ENCODE peak calls at places on chromosomes 5 and 9, in ten cellular contexts. R is cardiac fibroblast, D is esophagus muscularis mucosa, X is HFFc6, T is astrocyte, A is PC-9, Q is left ventricle myocardium inferior, H is brain microvascular endothelial cell, O is AG04449, G is nephron progenitor cell. E is an unnamed sample.
A peak's percentile ranks its signal among the peaks of the same experiment; 100 is the strongest.

GRCh38 chr5:95520176-95520575 is 34.6 kb downstream of the SKIC3 start:
- DNase-seq in T (no peak), O (no peak), D (no peak), H (no peak), A (no peak), X (no peak), Q (no peak), R (no peak), G (no peak), E (no peak)

GRCh38 chr9:134372621-134373267 is 46.5 kb downstream of the RXRA start:
- DNase-seq in X (no peak), Q (peak; percentile 65), G (no peak), O (no peak), D (no peak), R (no peak), A (no peak), H (no peak), T (no peak), E (no peak)

GRCh38 chr5:21164425-21164824 is 1176.4 kb upstream of the CDH18 start:
- DNase-seq in A (no peak), X (no peak), Q (no peak), T (no peak), H (no peak), G (no peak), R (no peak), O (no peak), D (no peak), E (no peak)

GRCh38 chr5:61600945-61601491 is 269.0 kb downstream of the ZSWIM6 start:
- DNase-seq in A (no peak), H (no peak), X (no peak), D (no peak), G (no peak), R (no peak), Q (no peak), O (no peak), T (peak; percentile 68), E (no peak)

GRCh38 chr9:31916591-31917223 is 467.7 kb upstream of the ACO1 start:
- DNase-seq in D (no peak), O (no peak), G (no peak), Q (no peak), T (no peak), H (no peak), X (no peak), R (no peak), A (no peak), E (peak; percentile 13)

GRCh38 chr9:133907302-133907880 is 84.7 kb downstream of the VAV2 start:
- DNase-seq in D (no peak), X (no peak), O (no peak), G (peak; percentile 50), Q (no peak), A (no peak), T (no peak), H (no peak), R (no peak), E (no peak)

GRCh38 chr9:107875571-107875980 is 386.0 kb upstream of the KLF4 start:
- DNase-seq in T (no peak), G (no peak), A (no peak), Q (no peak), D (no peak), H (no peak), X (no peak), R (no peak), O (no peak), E (peak; percentile 74)

GRCh38 chr5:127595484-127596368 is 53.2 kb upstream of the CTXN3 start:
- DNase-seq in R (no peak), H (no peak), A (no peak), Q (no peak), G (no peak), T (no peak), X (no peak), O (no peak), D (peak; percentile 70), E (no peak)

GRCh38 chr9:112037281-112038016 is 137.6 kb downstream of the SUSD1 start:
- DNase-seq in X (peak; percentile 76), R (peak; percentile 73), H (peak; percentile 68), A (peak; percentile 50), G (no peak), D (no peak), Q (no peak), T (peak; percentile 88), O (peak; percentile 98), E (peak; percentile 96)

GRCh38 chr9:128026255-128027165 is 40.6 kb downstream of the NAIF1 start:
- DNase-seq in G (peak; percentile 13), T (no peak), R (no peak), A (no peak), D (no peak), O (no peak), H (no peak), X (no peak), Q (no peak), E (peak; percentile 87)

GRCh38 chr5:32325616-32326015 is 12.9 kb upstream of the MTMR12 start:
- DNase-seq in Q (no peak), O (no peak), G (no peak), A (no peak), X (no peak), T (no peak), D (no peak), H (no peak), R (no peak), E (no peak)

GRCh38 chr5:65978251-65978650 is 51.9 kb downstream of the ERBIN start:
- DNase-seq in A (no peak), Q (no peak), R (no peak), O (no peak), G (no peak), D (no peak), X (no peak), T (no peak), H (no peak), E (no peak)

GRCh38 chr9:93192721-93193372 is 8.9 kb downstream of the WNK2 start:
- DNase-seq in O (no peak), Q (no peak), H (no peak), A (no peak), D (no peak), T (no peak), X (no peak), R (no peak), G (no peak), E (no peak)

GRCh38 chr9:93191354-93191660 is 7.4 kb downstream of the WNK2 start:
- DNase-seq in X (no peak), O (no peak), A (no peak), T (no peak), R (no peak), D (no peak), Q (no peak), G (no peak), H (no peak), E (no peak)

GRCh38 chr9:93194584-93194983 is 10.6 kb downstream of the WNK2 start:
- DNase-seq in Q (no peak), O (no peak), T (no peak), H (no peak), D (no peak), A (no peak), R (no peak), X (no peak), G (no peak), E (no peak)

GRCh38 chr9:93193978-93194377 is 10.0 kb downstream of the WNK2 start:
- DNase-seq in D (no peak), G (no peak), Q (no peak), R (no peak), A (no peak), T (no peak), X (no peak), H (no peak), O (no peak), E (no peak)

DNA sequence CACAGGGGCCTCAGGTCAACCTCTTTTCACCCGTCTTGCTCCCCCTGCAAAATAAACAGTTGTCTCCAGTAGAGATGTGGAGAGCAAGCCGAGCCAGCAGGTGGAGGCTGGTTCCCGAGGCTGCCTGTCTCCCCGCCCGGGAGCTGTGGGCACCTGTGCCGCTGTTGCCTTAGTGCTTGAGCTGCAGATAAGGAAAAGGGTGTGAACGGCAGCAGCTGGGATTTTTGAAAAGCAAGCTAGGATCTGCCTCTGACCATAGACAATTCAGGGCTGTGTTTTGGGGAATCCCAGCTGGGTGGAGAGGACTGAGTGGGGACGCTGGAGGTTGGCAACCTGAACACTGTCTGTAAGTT is 9.4 kb downstream of the WNK2 start:
- DNase-seq in G (no peak), T (no peak), A (no peak), R (no peak), Q (no peak), D (no peak), H (no peak), X (no peak), O (no peak), E (no peak)
- TF ChIP-seq CTCF in G (no peak), T (no peak), A (no peak), R (no peak), Q (no peak), D (peak; percentile 8), H (no peak), X (no peak), O (no peak), E (no peak)

GRCh38 chr5:81856948-81857928 is 106.3 kb upstream of the SSBP2 start:
- DNase-seq in G (no peak), H (no peak), O (no peak), T (no peak), A (no peak), R (peak; percentile 11), X (no peak), Q (peak; percentile 86), D (no peak), E (peak; percentile 39)
- TF ChIP-seq CTCF in G (peak; percentile 7), H (peak; percentile 56), O (no peak), T (no peak), A (no peak), R (peak; percentile 18), X (peak; percentile 35), Q (peak; percentile 55), D (no peak), E (peak; percentile 37)

DNA sequence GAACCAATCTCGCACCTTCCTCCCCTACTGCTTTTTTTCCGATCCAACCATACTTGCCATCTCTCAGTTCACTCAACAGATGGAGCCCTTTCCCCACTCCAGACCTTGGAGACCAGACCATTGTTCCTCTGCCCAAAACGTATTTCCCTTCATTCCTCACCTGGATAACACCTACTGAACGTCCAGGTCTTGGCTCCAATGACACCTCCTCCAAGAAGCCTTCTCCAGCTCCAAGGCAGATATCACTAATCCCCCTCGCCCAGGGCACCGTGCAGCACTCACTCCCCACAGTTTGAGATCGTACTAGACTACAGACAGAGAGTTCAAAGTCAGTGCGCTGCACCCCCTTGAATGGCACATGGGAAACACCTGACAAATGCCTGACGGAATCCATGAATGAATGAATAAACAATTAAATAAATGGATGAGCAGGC is 47.1 kb upstream of the AKNA start:
- DNase-seq in D (no peak), X (no peak), T (no peak), A (peak; percentile 43), G (peak; percentile 20), O (no peak), R (peak; percentile 56), H (peak; percentile 17), Q (no peak), E (peak; percentile 30)
- TF ChIP-seq CTCF in D (no peak), X (peak; percentile 77), T (peak; percentile 62), A (peak; percentile 80), G (peak; percentile 54), O (peak; percentile 66), R (peak; percentile 74), H (peak; percentile 84), Q (peak; percentile 60), E (peak; percentile 32)

DNA sequence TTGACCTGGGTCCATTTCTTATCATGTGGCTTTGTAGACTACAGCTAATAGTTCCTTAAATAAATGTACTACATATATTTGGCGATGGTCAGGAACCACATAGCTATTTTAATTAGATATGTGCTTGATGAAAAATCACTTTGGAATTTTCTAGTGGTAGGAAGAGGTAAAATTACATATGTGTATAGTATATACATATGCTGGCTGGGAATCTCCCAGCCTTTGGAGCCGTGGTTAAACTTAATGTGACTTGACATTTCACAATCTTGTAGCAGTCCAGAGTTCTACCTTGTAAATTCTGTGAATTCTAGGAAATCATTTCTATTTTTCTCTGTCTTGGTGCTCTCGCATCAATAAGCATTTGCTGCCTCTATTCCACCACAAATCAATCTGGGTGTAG is 565.0 kb downstream of the DMRTA1 start:
- DNase-seq in O (peak; percentile 7), T (peak; percentile 6), D (no peak), H (no peak), Q (no peak), R (no peak), X (peak; percentile 32), G (no peak), A (no peak), E (no peak)
- TF ChIP-seq CTCF in O (no peak), T (no peak), D (no peak), H (no peak), Q (no peak), R (no peak), X (no peak), G (no peak), A (no peak), E (no peak)

E was measured in GM12865.